ENCODE peak calls at places on chromosomes 7 and 10, in five cellular contexts. T is HFF-Myc, V is IMR-90, W is adrenal gland, X is body of pancreas. O is an unnamed sample.

GRCh38 chr7:42745357-42746022 is 166.4 kb downstream of the C7orf25 start:
- DNase-seq in V (peak), X (peak), W (peak), T (no peak), O (peak)

GRCh38 chr10:64376169-64376568 is 855.0 kb downstream of the REEP3 start:
- DNase-seq in X (no peak), W (no peak), V (no peak), T (no peak), O (no peak)

GRCh38 chr7:27082171-27082570 is 13.6 kb downstream of the HOXA1 start:
- DNase-seq in V (no peak), T (no peak), X (no peak), W (no peak), O (no peak)

GRCh38 chr7:101733713-101734475 is 83.5 kb upstream of the CUX1 start:
- DNase-seq in W (peak), X (peak), V (peak), T (no peak), O (peak)

GRCh38 chr10:46547331-46547880 is 9.1 kb downstream of the GPRIN2 start:
- DNase-seq in X (peak), W (peak), T (no peak), V (no peak), O (no peak)

GRCh38 chr7:12370249-12370648 is 33.4 kb downstream of the VWDE start:
- DNase-seq in T (no peak), W (no peak), X (no peak), V (no peak), O (no peak)

GRCh38 chr7:50595538-50596102 is 30.4 kb upstream of the DDC start:
- DNase-seq in T (peak), W (peak), X (peak), V (peak), O (peak)

GRCh38 chr7:142880886-142881505 is 4.5 kb downstream of the TRPV6 start:
- DNase-seq in V (peak), T (no peak), X (peak), W (no peak), O (peak)

GRCh38 chr10:26503911-26504310 is 65.8 kb downstream of the APBB1IP start:
- DNase-seq in W (no peak), X (no peak), T (no peak), V (no peak), O (no peak)

GRCh38 chr7:48011952-48012351 is 17.0 kb downstream of the SUN3 start:
- DNase-seq in W (no peak), V (no peak), T (no peak), X (no peak), O (no peak)

GRCh38 chr7:114977277-114977676 is 55.4 kb downstream of the MDFIC start:
- DNase-seq in V (no peak), X (no peak), T (no peak), W (no peak), O (no peak)

GRCh38 chr7:45054442-45054841 is 34.3 kb downstream of the NACAD start:
- DNase-seq in T (no peak), W (no peak), X (no peak), V (no peak), O (no peak)

GRCh38 chr7:74684921-74685320 is 27.4 kb downstream of the GTF2I start:
- DNase-seq in V (no peak), W (no peak), X (no peak), T (no peak), O (no peak)

GRCh38 chr7:114048386-114049235 is 129.8 kb upstream of the PPP1R3A start:
- DNase-seq in V (peak), W (no peak), T (no peak), X (peak), O (peak)

GRCh38 chr10:11724938-11725776 is 17.0 kb upstream of the ECHDC3 start:
- DNase-seq in V (peak), X (no peak), W (no peak), T (peak), O (peak)

GRCh38 chr7:23247602-23248335 is 1.2 kb downstream of the GPNMB start:
- DNase-seq in T (no peak), W (peak), V (no peak), X (no peak), O (peak)

GRCh38 chr7:130904031-130904757 is 170.2 kb upstream of the KLF14 start:
- DNase-seq in X (no peak), W (peak), V (peak), T (peak), O (peak)

GRCh38 chr10:112953075-112953501 is 3.0 kb downstream of the TCF7L2 start:
- DNase-seq in T (no peak), W (peak), V (peak), X (peak), O (peak)

GRCh38 chr10:28839600-28840007 is 162.3 kb downstream of the BAMBI start:
- DNase-seq in T (no peak), X (peak), W (peak), V (peak), O (no peak)

GRCh38 chr7:94838717-94839116 is 68.7 kb upstream of the PPP1R9A start:
- DNase-seq in V (no peak), T (no peak), X (no peak), W (no peak), O (no peak)

GRCh38 chr10:22086730-22087364 is 83.3 kb upstream of the DNAJC1 start:
- DNase-seq in X (peak), T (peak), V (peak), W (peak), O (peak)

GRCh38 chr7:156461881-156462665 is 178.5 kb upstream of the RNF32 start:
- DNase-seq in V (no peak), T (no peak), W (no peak), X (peak), O (no peak)

GRCh38 chr10:62136931-62137330 is 131.7 kb downstream of the RTKN2 start:
- DNase-seq in T (peak), W (no peak), V (peak), X (no peak), O (no peak)

GRCh38 chr10:110446954-110447608 is 50.6 kb upstream of the DUSP5 start:
- DNase-seq in W (peak), T (peak), V (peak), X (no peak), O (peak)

GRCh38 chr10:29590598-29591415 is 44.0 kb downstream of the SVIL start:
- DNase-seq in W (no peak), V (peak), T (peak), X (no peak), O (peak)

GRCh38 chr10:76459016-76459415 is 1027.6 kb downstream of the LRMDA start:
- DNase-seq in T (no peak), X (no peak), W (no peak), V (no peak), O (no peak)

GRCh38 chr10:97024181-97025073 is 161.3 kb downstream of the SLIT1 start:
- DNase-seq in X (peak), V (peak), T (no peak), W (peak), O (peak)

GRCh38 chr10:67110286-67110685 is 184.4 kb downstream of the LRRTM3 start:
- DNase-seq in V (no peak), T (no peak), X (no peak), W (no peak), O (no peak)

GRCh38 chr10:47178537-47179290 is 121.3 kb upstream of the GDF10 start:
- DNase-seq in T (no peak), W (no peak), V (no peak), X (no peak), O (no peak)

GRCh38 chr10:104501864-104502579 is 139.1 kb upstream of the SORCS3 start:
- DNase-seq in W (no peak), V (no peak), X (no peak), T (no peak), O (no peak)

GRCh38 chr10:53453196-53453595 is 680.6 kb upstream of the MBL2 start:
- DNase-seq in V (no peak), W (no peak), T (no peak), X (no peak), O (no peak)

GRCh38 chr7:128914566-128915151 is 4.2 kb upstream of the KCP start:
- DNase-seq in W (no peak), V (no peak), T (no peak), X (no peak), O (no peak)

GRCh38 chr7:55095672-55096071 is 76.9 kb downstream of the EGFR start:
- DNase-seq in X (no peak), V (no peak), W (no peak), T (no peak), O (no peak)

DNA sequence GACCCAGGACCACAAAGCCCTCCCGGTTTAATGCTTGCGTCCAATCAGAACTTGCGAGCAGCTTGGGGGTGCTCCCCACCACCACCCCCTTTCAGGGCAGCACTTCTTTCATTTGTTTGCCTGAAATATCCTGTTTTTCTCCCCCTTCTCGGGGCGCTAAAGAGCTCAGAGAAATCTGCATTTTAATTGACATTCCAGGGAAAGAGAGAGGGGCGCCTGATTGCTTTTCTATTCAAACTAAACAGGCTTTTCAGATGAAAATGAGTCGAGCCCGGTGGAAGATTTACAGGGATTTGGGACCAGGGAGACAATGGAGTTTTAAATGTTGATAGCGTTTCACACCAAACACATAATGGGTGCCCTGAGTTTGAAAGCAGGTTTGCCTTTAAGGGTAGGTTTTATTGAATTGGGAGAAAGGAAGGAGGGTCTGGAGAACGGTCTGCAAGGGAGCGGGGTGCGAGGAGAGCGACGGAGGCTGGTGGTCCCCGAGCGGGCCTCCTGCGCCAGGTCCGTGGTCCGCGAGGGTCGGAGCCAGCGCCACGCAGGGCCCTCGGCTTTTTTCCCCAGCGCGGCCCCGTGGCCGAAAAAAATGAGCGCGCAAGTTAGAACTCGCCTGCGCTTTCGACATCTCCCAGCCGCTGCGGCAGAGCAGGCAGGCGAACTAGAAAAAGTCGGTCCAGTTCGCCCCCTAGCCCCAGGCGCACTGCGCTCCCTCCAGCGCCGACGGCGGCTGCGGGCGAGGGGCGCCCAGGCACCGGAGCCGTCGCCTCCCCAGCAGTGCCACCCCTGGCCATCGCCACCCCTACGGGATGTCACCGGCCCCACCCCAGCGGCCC is 1.4 kb downstream of the FGFR2 start:
- DNase-seq in T (no peak), V (no peak), X (peak), W (peak), O (peak)
- H3K4me3 ChIP-seq in T (no peak), V (no peak), X (peak), W (no peak), O (no peak)

DNA sequence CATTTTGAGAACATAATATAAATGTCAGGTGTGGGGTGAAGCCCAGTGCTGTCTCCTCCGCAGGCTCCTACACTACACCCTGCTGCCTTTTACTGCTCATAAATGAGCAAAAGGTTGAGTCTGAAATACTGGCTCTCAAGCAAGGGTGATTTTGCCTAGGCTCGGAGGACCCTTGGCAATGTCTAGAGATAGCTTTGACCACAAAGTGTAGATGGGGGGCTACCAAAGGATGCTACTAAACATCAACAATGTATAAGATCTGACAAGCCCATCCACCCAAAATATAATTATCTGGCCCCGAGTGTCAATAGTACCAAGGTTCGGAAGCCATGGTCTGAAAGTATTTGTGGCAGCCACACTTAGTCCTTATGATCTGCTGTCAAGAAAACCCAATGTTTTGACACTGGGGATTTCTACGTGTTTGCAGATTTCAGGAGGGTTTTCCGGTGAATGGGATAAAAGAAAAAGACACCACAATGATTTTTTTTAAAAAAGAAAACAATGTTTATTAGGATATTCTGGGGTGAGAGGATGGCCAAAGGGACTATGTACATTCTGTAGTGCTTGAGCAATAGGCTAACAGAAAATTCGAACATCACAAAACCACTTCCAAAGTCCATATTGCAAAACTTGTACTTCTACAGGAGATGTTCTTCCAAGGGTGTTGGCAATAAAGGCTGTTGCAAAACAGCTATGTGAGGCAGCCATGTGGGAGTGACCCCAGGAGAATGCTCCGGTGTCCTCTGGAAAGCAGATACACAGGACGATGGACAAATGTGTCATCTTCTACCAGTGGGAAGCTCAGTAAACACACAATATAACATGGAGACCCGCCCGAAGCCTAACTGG is 216.3 kb downstream of the GFRA1 start:
- DNase-seq in X (peak), V (no peak), T (no peak), W (no peak), O (no peak)
- H3K4me3 ChIP-seq in X (no peak), V (no peak), T (no peak), W (no peak), O (no peak)

DNA sequence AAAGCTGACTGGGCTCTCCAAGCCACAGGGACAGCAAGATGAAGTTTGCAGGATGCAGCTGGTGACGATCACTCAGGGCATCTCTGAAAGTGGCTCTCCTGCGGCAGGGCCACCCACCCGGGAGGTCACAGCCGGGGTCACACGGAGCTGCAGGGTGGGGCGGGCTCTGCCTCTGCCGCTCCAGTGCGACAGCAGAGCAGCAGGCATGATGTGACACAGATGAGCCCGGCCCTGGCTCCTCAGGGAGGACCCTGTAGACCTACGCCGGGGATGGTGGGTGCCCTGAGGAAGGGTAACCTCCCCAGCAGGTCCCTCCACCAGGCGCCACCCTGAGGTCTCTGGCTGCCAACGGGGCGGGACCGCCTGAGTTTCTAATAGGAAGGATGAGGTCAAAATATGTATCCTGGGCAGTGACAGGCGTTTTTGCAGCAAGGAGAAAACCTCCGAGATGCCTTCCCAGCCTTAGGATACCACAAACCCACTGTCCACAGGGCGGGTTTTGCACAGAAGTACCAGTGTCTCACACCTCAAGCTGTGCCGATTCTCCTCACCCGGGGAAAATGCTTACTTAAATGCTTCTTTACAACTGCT is 114.8 kb upstream of the DIP2C start:
- DNase-seq in W (no peak), X (no peak), V (peak), T (no peak), O (no peak)
- H3K4me3 ChIP-seq in W (no peak), X (no peak), V (no peak), T (no peak), O (no peak)

GRCh38 chr10:44959243-44960097 is at the start of gene RASSF4:
- DNase-seq in T (no peak), W (peak), X (peak), V (peak), O (peak)

GRCh38 chr10:44960098-44960480 is 487 bp downstream of the RASSF4 start:
- DNase-seq in T (no peak), X (no peak), W (no peak), V (no peak), O (no peak)

GRCh38 chr10:44956717-44957706 is 2.6 kb upstream of the RASSF4 start:
- DNase-seq in V (no peak), T (no peak), W (no peak), X (no peak), O (no peak)

GRCh38 chr10:44958897-44959242 is 732 bp upstream of the RASSF4 start:
- DNase-seq in X (no peak), W (no peak), T (no peak), V (no peak), O (no peak)

GRCh38 chr10:44958196-44958896 is 1.3 kb upstream of the RASSF4 start:
- DNase-seq in X (peak), T (no peak), V (peak), W (peak), O (peak)
- H3K4me3 ChIP-seq in X (no peak), T (peak), V (peak), W (no peak), O (peak)

GRCh38 chr10:14360515-14360914 is 29.8 kb upstream of the FRMD4A start:
- DNase-seq in W (no peak), V (no peak), X (no peak), T (no peak), O (no peak)
- H3K4me3 ChIP-seq in W (no peak), V (no peak), X (no peak), T (no peak), O (no peak)

GRCh38 chr7:121872831-121873764 is at the start of gene PTPRZ1:
- DNase-seq in V (peak), W (peak), T (no peak), X (peak), O (peak)

GRCh38 chr7:121879544-121879943 is 6.6 kb downstream of the PTPRZ1 start:
- DNase-seq in T (no peak), X (no peak), W (no peak), V (no peak), O (no peak)

GRCh38 chr7:121875203-121875602 is 2.2 kb downstream of the PTPRZ1 start:
- DNase-seq in V (no peak), T (no peak), X (no peak), W (no peak), O (no peak)

DNA sequence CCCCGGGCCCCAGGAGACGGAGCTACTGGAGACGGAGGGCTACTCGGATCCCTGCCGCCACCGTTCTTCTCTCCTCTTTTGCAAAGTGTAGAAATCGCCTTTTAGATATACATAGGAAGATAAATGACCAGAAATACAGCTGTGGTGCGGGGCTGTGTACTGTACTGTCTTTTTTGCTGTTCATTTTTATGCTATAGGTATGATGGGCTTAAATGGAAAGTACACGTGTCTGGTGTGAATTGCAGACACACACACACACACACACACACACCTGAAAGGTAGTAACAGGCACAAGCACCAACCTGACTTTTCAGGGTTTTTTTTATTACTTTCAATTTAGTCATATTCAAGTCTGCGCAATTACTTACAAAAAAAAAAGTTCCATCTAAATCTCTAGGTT is 834 bp downstream of the PTPRZ1 start:
- DNase-seq in W (no peak), V (no peak), T (no peak), X (no peak), O (no peak)
- H3K4me3 ChIP-seq in W (no peak), V (peak), T (no peak), X (peak), O (peak)

O was measured in foreskin fibroblast.